ENCODE peak calls at places on chromosomes 3 and 15, in eight cellular contexts. One of them, this sample, is unnamed.

GRCh38 chr15:74425634-74426033 is 8.1 kb downstream of the SEMA7A start:
- DNase-seq in PC-9: no peak
- DNase-seq in GM13976: no peak
- DNase-seq in BE2C: no peak
- DNase-seq in brain microvascular endothelial cell: no peak
- DNase-seq in endothelial cell: no peak
- DNase-seq in foreskin keratinocyte: no peak
- DNase-seq in HCT116: no peak
- DNase-seq in this sample: no peak

GRCh38 chr3:150216041-150216811 is 191.9 kb upstream of the TSC22D2 start:
- DNase-seq in foreskin keratinocyte: no peak
- DNase-seq in GM13976: no peak
- DNase-seq in brain microvascular endothelial cell: peak; percentile 28
- DNase-seq in endothelial cell: no peak
- DNase-seq in HCT116: no peak
- DNase-seq in BE2C: no peak
- DNase-seq in PC-9: peak; percentile 48
- DNase-seq in this sample: peak; percentile 33

GRCh38 chr15:77070500-77071337 is at the start of gene TSPAN3:
- DNase-seq in HCT116: peak; percentile 75
- DNase-seq in endothelial cell: peak; percentile 96
- DNase-seq in foreskin keratinocyte: peak; percentile 71
- DNase-seq in brain microvascular endothelial cell: peak; percentile 81
- DNase-seq in BE2C: peak; percentile 97
- DNase-seq in GM13976: peak; percentile 95
- DNase-seq in PC-9: peak; percentile 69
- DNase-seq in this sample: peak; percentile 98

GRCh38 chr3:51684971-51685751 is 14.1 kb downstream of the TEX264 start:
- DNase-seq in HCT116: no peak
- DNase-seq in foreskin keratinocyte: no peak
- DNase-seq in GM13976: no peak
- DNase-seq in PC-9: no peak
- DNase-seq in endothelial cell: no peak
- DNase-seq in brain microvascular endothelial cell: no peak
- DNase-seq in BE2C: no peak
- DNase-seq in this sample: no peak

GRCh38 chr15:33086500-33087141 is 107.9 kb downstream of the FMN1 start:
- DNase-seq in BE2C: no peak
- DNase-seq in endothelial cell: no peak
- DNase-seq in PC-9: peak; percentile 51
- DNase-seq in foreskin keratinocyte: peak; percentile 57
- DNase-seq in brain microvascular endothelial cell: peak; percentile 49
- DNase-seq in HCT116: peak; percentile 42
- DNase-seq in GM13976: peak; percentile 34
- DNase-seq in this sample: no peak

GRCh38 chr3:42036483-42036823 is 54.7 kb upstream of the TRAK1 start:
- DNase-seq in endothelial cell: no peak
- DNase-seq in foreskin keratinocyte: peak; percentile 86
- DNase-seq in BE2C: no peak
- DNase-seq in PC-9: peak; percentile 38
- DNase-seq in brain microvascular endothelial cell: peak; percentile 92
- DNase-seq in HCT116: no peak
- DNase-seq in GM13976: no peak
- DNase-seq in this sample: no peak

GRCh38 chr3:45992133-45992729 is 3.4 kb downstream of the FYCO1 start:
- DNase-seq in foreskin keratinocyte: no peak
- DNase-seq in endothelial cell: no peak
- DNase-seq in GM13976: no peak
- DNase-seq in brain microvascular endothelial cell: no peak
- DNase-seq in BE2C: no peak
- DNase-seq in PC-9: no peak
- DNase-seq in HCT116: no peak
- DNase-seq in this sample: no peak

GRCh38 chr3:37272743-37273142 is 98.4 kb upstream of the LRRFIP2 start:
- DNase-seq in GM13976: no peak
- DNase-seq in BE2C: no peak
- DNase-seq in foreskin keratinocyte: no peak
- DNase-seq in PC-9: no peak
- DNase-seq in endothelial cell: no peak
- DNase-seq in brain microvascular endothelial cell: no peak
- DNase-seq in HCT116: no peak
- DNase-seq in this sample: no peak

GRCh38 chr3:152269423-152270144 is 855 bp downstream of the MBNL1 start:
- DNase-seq in PC-9: peak; percentile 78
- DNase-seq in HCT116: no peak
- DNase-seq in foreskin keratinocyte: peak; percentile 78
- DNase-seq in brain microvascular endothelial cell: peak; percentile 72
- DNase-seq in endothelial cell: no peak
- DNase-seq in BE2C: no peak
- DNase-seq in GM13976: no peak
- DNase-seq in this sample: no peak

GRCh38 chr3:30518201-30518864 is 88.1 kb upstream of the TGFBR2 start:
- DNase-seq in BE2C: no peak
- DNase-seq in foreskin keratinocyte: no peak
- DNase-seq in GM13976: no peak
- DNase-seq in HCT116: no peak
- DNase-seq in endothelial cell: no peak
- DNase-seq in brain microvascular endothelial cell: no peak
- DNase-seq in PC-9: no peak
- DNase-seq in this sample: no peak

GRCh38 chr15:30956216-30956803 is 35.1 kb downstream of the MTMR10 start:
- DNase-seq in BE2C: no peak
- DNase-seq in foreskin keratinocyte: peak; percentile 23
- DNase-seq in HCT116: no peak
- DNase-seq in brain microvascular endothelial cell: peak; percentile 59
- DNase-seq in GM13976: no peak
- DNase-seq in endothelial cell: no peak
- DNase-seq in PC-9: no peak
- DNase-seq in this sample: no peak

GRCh38 chr15:70493787-70494514 is 269.4 kb downstream of the UACA start:
- DNase-seq in PC-9: no peak
- DNase-seq in BE2C: no peak
- DNase-seq in GM13976: no peak
- DNase-seq in foreskin keratinocyte: peak; percentile 64
- DNase-seq in endothelial cell: no peak
- DNase-seq in HCT116: no peak
- DNase-seq in brain microvascular endothelial cell: no peak
- DNase-seq in this sample: no peak

GRCh38 chr3:126261037-126261436 is 80.7 kb upstream of the ALDH1L1 start:
- DNase-seq in endothelial cell: no peak
- DNase-seq in brain microvascular endothelial cell: no peak
- DNase-seq in foreskin keratinocyte: no peak
- DNase-seq in BE2C: no peak
- DNase-seq in PC-9: no peak
- DNase-seq in GM13976: no peak
- DNase-seq in HCT116: no peak
- DNase-seq in this sample: peak; percentile 53

GRCh38 chr3:11447584-11448200 is 175.5 kb downstream of the ATG7 start:
- DNase-seq in HCT116: no peak
- DNase-seq in GM13976: no peak
- DNase-seq in BE2C: no peak
- DNase-seq in foreskin keratinocyte: no peak
- DNase-seq in endothelial cell: no peak
- DNase-seq in PC-9: no peak
- DNase-seq in brain microvascular endothelial cell: no peak
- DNase-seq in this sample: no peak

GRCh38 chr15:38538328-38539007 is 26.1 kb downstream of the RASGRP1 start:
- DNase-seq in HCT116: no peak
- DNase-seq in brain microvascular endothelial cell: no peak
- DNase-seq in BE2C: no peak
- DNase-seq in PC-9: no peak
- DNase-seq in GM13976: no peak
- DNase-seq in endothelial cell: no peak
- DNase-seq in foreskin keratinocyte: no peak
- DNase-seq in this sample: no peak

GRCh38 chr3:157082305-157082981 is 77.5 kb downstream of the CCNL1 start:
- DNase-seq in HCT116: peak; percentile 18
- DNase-seq in endothelial cell: no peak
- DNase-seq in brain microvascular endothelial cell: peak; percentile 45
- DNase-seq in GM13976: no peak
- DNase-seq in foreskin keratinocyte: peak; percentile 97
- DNase-seq in PC-9: peak; percentile 93
- DNase-seq in BE2C: no peak
- DNase-seq in this sample: no peak

DNA sequence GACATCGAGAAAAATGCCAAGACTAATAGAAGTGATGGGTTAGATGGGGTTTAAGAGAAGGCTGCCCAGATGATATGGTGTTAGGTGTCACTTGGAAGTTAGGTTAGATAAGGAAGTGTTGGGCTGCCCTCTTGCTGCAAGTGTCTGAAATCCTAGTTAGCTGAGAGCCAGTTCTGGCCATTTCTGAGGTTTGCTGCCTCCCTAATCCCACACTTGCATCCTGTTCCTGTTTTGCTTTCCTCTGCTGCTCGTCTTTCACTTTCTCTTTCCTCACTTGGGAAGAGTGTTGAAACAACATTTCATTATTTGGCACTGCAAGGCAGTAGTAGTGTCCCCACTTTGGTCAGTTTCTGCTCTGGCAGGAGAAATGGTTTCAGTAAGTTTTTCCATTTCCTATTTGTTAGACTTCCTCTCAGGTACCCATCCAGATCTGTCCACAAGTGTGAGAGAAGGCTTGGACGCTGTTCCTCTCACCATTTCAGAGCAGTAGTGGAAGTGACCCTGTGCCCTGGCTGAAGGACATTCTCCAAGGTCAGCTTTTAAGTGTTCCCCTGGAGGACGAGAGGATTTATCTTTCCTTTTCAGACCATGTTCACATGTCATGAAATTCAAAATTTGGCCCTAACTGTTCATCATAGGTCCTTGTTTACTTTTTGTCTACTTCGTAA is 93.3 kb downstream of the ADAMTSL3 start:
- DNase-seq in foreskin keratinocyte: peak; percentile 47
- DNase-seq in endothelial cell: peak; percentile 7
- DNase-seq in HCT116: peak; percentile 3
- DNase-seq in brain microvascular endothelial cell: peak; percentile 40
- DNase-seq in GM13976: no peak
- DNase-seq in PC-9: no peak
- DNase-seq in BE2C: no peak
- DNase-seq in this sample: no peak
- TF ChIP-seq CTCF in foreskin keratinocyte: peak; percentile 59
- TF ChIP-seq CTCF in endothelial cell: no peak
- TF ChIP-seq CTCF in HCT116: peak; percentile 17
- TF ChIP-seq CTCF in brain microvascular endothelial cell: peak; percentile 46
- TF ChIP-seq CTCF in GM13976: no peak
- TF ChIP-seq CTCF in PC-9: peak; percentile 51
- TF ChIP-seq CTCF in BE2C: no peak
- TF ChIP-seq CTCF in this sample: no peak

GRCh38 chr3:146335386-146335785 is 84.5 kb upstream of the PLSCR4 start:
- DNase-seq in HCT116: no peak
- DNase-seq in BE2C: no peak
- DNase-seq in endothelial cell: no peak
- DNase-seq in PC-9: no peak
- DNase-seq in foreskin keratinocyte: no peak
- DNase-seq in brain microvascular endothelial cell: no peak
- DNase-seq in GM13976: no peak
- DNase-seq in this sample: no peak

GRCh38 chr3:146339262-146339808 is 88.4 kb upstream of the PLSCR4 start:
- DNase-seq in brain microvascular endothelial cell: no peak
- DNase-seq in GM13976: no peak
- DNase-seq in HCT116: no peak
- DNase-seq in BE2C: no peak
- DNase-seq in PC-9: no peak
- DNase-seq in endothelial cell: no peak
- DNase-seq in foreskin keratinocyte: no peak
- DNase-seq in this sample: no peak

GRCh38 chr3:146337991-146338390 is 87.1 kb upstream of the PLSCR4 start:
- DNase-seq in PC-9: no peak
- DNase-seq in BE2C: no peak
- DNase-seq in HCT116: no peak
- DNase-seq in endothelial cell: no peak
- DNase-seq in GM13976: no peak
- DNase-seq in brain microvascular endothelial cell: no peak
- DNase-seq in foreskin keratinocyte: no peak
- DNase-seq in this sample: no peak

GRCh38 chr3:146331967-146332366 is 81.1 kb upstream of the PLSCR4 start:
- DNase-seq in GM13976: no peak
- DNase-seq in HCT116: no peak
- DNase-seq in brain microvascular endothelial cell: no peak
- DNase-seq in BE2C: no peak
- DNase-seq in foreskin keratinocyte: no peak
- DNase-seq in endothelial cell: no peak
- DNase-seq in PC-9: no peak
- DNase-seq in this sample: no peak

GRCh38 chr3:146334151-146334550 is 83.2 kb upstream of the PLSCR4 start:
- DNase-seq in PC-9: no peak
- DNase-seq in HCT116: no peak
- DNase-seq in endothelial cell: peak; percentile 8
- DNase-seq in foreskin keratinocyte: no peak
- DNase-seq in GM13976: no peak
- DNase-seq in BE2C: no peak
- DNase-seq in brain microvascular endothelial cell: peak; percentile 42
- DNase-seq in this sample: no peak
- TF ChIP-seq CTCF in PC-9: no peak
- TF ChIP-seq CTCF in HCT116: peak; percentile 14
- TF ChIP-seq CTCF in endothelial cell: no peak
- TF ChIP-seq CTCF in foreskin keratinocyte: peak; percentile 44
- TF ChIP-seq CTCF in GM13976: no peak
- TF ChIP-seq CTCF in BE2C: no peak
- TF ChIP-seq CTCF in brain microvascular endothelial cell: peak; percentile 64
- TF ChIP-seq CTCF in this sample: no peak

GRCh38 chr15:52171807-52172206 is 19.4 kb downstream of the GNB5 start:
- DNase-seq in HCT116: no peak
- DNase-seq in foreskin keratinocyte: no peak
- DNase-seq in endothelial cell: no peak
- DNase-seq in GM13976: no peak
- DNase-seq in brain microvascular endothelial cell: no peak
- DNase-seq in BE2C: no peak
- DNase-seq in PC-9: no peak
- DNase-seq in this sample: no peak

GRCh38 chr15:52172869-52173268 is 18.3 kb downstream of the GNB5 start:
- DNase-seq in foreskin keratinocyte: no peak
- DNase-seq in HCT116: no peak
- DNase-seq in endothelial cell: no peak
- DNase-seq in brain microvascular endothelial cell: no peak
- DNase-seq in BE2C: no peak
- DNase-seq in PC-9: no peak
- DNase-seq in GM13976: no peak
- DNase-seq in this sample: no peak

DNA sequence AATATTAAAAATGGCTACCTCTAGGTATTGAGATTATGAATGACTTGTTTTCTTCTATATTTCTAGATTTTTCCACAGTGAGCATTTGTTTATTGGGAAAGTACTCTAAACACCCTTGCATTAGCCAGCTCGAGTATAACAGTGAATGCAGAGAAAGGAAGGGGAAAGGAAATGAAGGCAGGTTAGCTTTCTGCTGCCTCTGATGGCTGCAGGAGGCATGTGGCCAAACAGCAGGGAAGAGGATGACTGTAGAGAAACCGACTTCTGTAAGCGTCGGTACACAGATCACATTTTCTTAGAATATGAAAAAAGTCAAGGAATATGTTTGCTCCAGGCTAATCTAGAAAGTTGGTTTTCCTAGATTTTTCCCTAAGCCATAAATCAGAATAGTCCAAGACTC is 19.8 kb downstream of the GNB5 start:
- DNase-seq in HCT116: no peak
- DNase-seq in brain microvascular endothelial cell: peak; percentile 16
- DNase-seq in endothelial cell: no peak
- DNase-seq in GM13976: no peak
- DNase-seq in foreskin keratinocyte: no peak
- DNase-seq in PC-9: no peak
- DNase-seq in BE2C: no peak
- DNase-seq in this sample: no peak
- TF ChIP-seq CTCF in HCT116: no peak
- TF ChIP-seq CTCF in brain microvascular endothelial cell: peak; percentile 38
- TF ChIP-seq CTCF in endothelial cell: no peak
- TF ChIP-seq CTCF in GM13976: no peak
- TF ChIP-seq CTCF in foreskin keratinocyte: no peak
- TF ChIP-seq CTCF in PC-9: no peak
- TF ChIP-seq CTCF in BE2C: no peak
- TF ChIP-seq CTCF in this sample: no peak

GRCh38 chr3:131231710-131232348 is 149.7 kb upstream of the NUDT16 start:
- DNase-seq in brain microvascular endothelial cell: no peak
- DNase-seq in GM13976: no peak
- DNase-seq in foreskin keratinocyte: no peak
- DNase-seq in BE2C: no peak
- DNase-seq in PC-9: no peak
- DNase-seq in HCT116: no peak
- DNase-seq in endothelial cell: no peak
- DNase-seq in this sample: no peak
- TF ChIP-seq CTCF in brain microvascular endothelial cell: peak; percentile 15
- TF ChIP-seq CTCF in GM13976: no peak
- TF ChIP-seq CTCF in foreskin keratinocyte: peak; percentile 41
- TF ChIP-seq CTCF in BE2C: peak; percentile 10
- TF ChIP-seq CTCF in PC-9: peak; percentile 25
- TF ChIP-seq CTCF in HCT116: no peak
- TF ChIP-seq CTCF in endothelial cell: no peak
- TF ChIP-seq CTCF in this sample: no peak